ENCODE peak calls at places on chromosomes 5 and 9, in seven cellular contexts. One of them, this sample, is unnamed.

GRCh38 chr9:18233311-18233710 is 240.6 kb upstream of the ADAMTSL1 start:
- DNase-seq in GM10248: no peak
- DNase-seq in neural crest cell: no peak
- DNase-seq in A549: no peak
- DNase-seq in BJ: no peak
- DNase-seq in osteocyte: no peak
- DNase-seq in tibial artery: no peak
- DNase-seq in this sample: no peak

GRCh38 chr9:81621785-81622243 is 67.5 kb downstream of the TLE1 start:
- DNase-seq in GM10248: no peak
- DNase-seq in neural crest cell: peak; percentile 37
- DNase-seq in A549: no peak
- DNase-seq in BJ: no peak
- DNase-seq in osteocyte: no peak
- DNase-seq in tibial artery: no peak
- DNase-seq in this sample: no peak

GRCh38 chr5:123438902-123439301 is 15.7 kb upstream of the CEP120 start:
- DNase-seq in GM10248: no peak
- DNase-seq in neural crest cell: no peak
- DNase-seq in A549: peak; percentile 18
- DNase-seq in BJ: no peak
- DNase-seq in osteocyte: no peak
- DNase-seq in tibial artery: no peak
- DNase-seq in this sample: peak; percentile 52

GRCh38 chr9:84466580-84467285 is 126.2 kb upstream of the SLC28A3 start:
- DNase-seq in GM10248: no peak
- DNase-seq in neural crest cell: no peak
- DNase-seq in A549: no peak
- DNase-seq in BJ: no peak
- DNase-seq in osteocyte: no peak
- DNase-seq in tibial artery: no peak
- DNase-seq in this sample: no peak

GRCh38 chr9:69768716-69769115 is 8.9 kb upstream of the PTAR1 start:
- DNase-seq in GM10248: no peak
- DNase-seq in neural crest cell: no peak
- DNase-seq in A549: no peak
- DNase-seq in BJ: no peak
- DNase-seq in osteocyte: no peak
- DNase-seq in tibial artery: no peak
- DNase-seq in this sample: no peak

GRCh38 chr9:94974154-94974860 is 247.8 kb downstream of the AOPEP start:
- DNase-seq in GM10248: no peak
- DNase-seq in neural crest cell: no peak
- DNase-seq in A549: no peak
- DNase-seq in BJ: no peak
- DNase-seq in osteocyte: no peak
- DNase-seq in tibial artery: no peak
- DNase-seq in this sample: no peak

GRCh38 chr5:170302729-170303501 is 5.3 kb upstream of the LCP2 start:
- DNase-seq in GM10248: peak; percentile 84
- DNase-seq in neural crest cell: no peak
- DNase-seq in A549: no peak
- DNase-seq in BJ: no peak
- DNase-seq in osteocyte: no peak
- DNase-seq in tibial artery: peak; percentile 68
- DNase-seq in this sample: peak; percentile 71

GRCh38 chr9:13513262-13513661 is 233.8 kb upstream of the MPDZ start:
- DNase-seq in GM10248: no peak
- DNase-seq in neural crest cell: no peak
- DNase-seq in A549: no peak
- DNase-seq in BJ: no peak
- DNase-seq in osteocyte: no peak
- DNase-seq in tibial artery: no peak
- DNase-seq in this sample: no peak

GRCh38 chr5:147203208-147203607 is 31.6 kb upstream of the STK32A start:
- DNase-seq in GM10248: no peak
- DNase-seq in neural crest cell: no peak
- DNase-seq in A549: no peak
- DNase-seq in BJ: no peak
- DNase-seq in osteocyte: no peak
- DNase-seq in tibial artery: no peak
- DNase-seq in this sample: no peak

GRCh38 chr5:108148715-108149139 is 233.2 kb downstream of the FBXL17 start:
- DNase-seq in GM10248: no peak
- DNase-seq in neural crest cell: no peak
- DNase-seq in A549: peak; percentile 24
- DNase-seq in BJ: peak; percentile 7
- DNase-seq in osteocyte: no peak
- DNase-seq in tibial artery: no peak
- DNase-seq in this sample: no peak
- TF ChIP-seq CTCF in GM10248: peak; percentile 46
- TF ChIP-seq CTCF in neural crest cell: peak; percentile 67
- TF ChIP-seq CTCF in A549: peak; percentile 51
- TF ChIP-seq CTCF in BJ: peak; percentile 57
- TF ChIP-seq CTCF in osteocyte: peak; percentile 66
- TF ChIP-seq CTCF in tibial artery: peak; percentile 13
- TF ChIP-seq CTCF in this sample: peak; percentile 52

GRCh38 chr5:135235551-135236100 is 163.4 kb downstream of the MACROH2A1 start:
- DNase-seq in GM10248: no peak
- DNase-seq in neural crest cell: no peak
- DNase-seq in A549: no peak
- DNase-seq in BJ: no peak
- DNase-seq in osteocyte: no peak
- DNase-seq in tibial artery: no peak
- DNase-seq in this sample: no peak

GRCh38 chr5:135233477-135233876 is 165.6 kb downstream of the MACROH2A1 start:
- DNase-seq in GM10248: no peak
- DNase-seq in neural crest cell: no peak
- DNase-seq in A549: no peak
- DNase-seq in BJ: no peak
- DNase-seq in osteocyte: no peak
- DNase-seq in tibial artery: no peak
- DNase-seq in this sample: no peak

GRCh38 chr5:135236187-135236835 is 162.7 kb downstream of the MACROH2A1 start:
- DNase-seq in GM10248: no peak
- DNase-seq in neural crest cell: no peak
- DNase-seq in A549: no peak
- DNase-seq in BJ: no peak
- DNase-seq in osteocyte: peak; percentile 40
- DNase-seq in tibial artery: no peak
- DNase-seq in this sample: no peak

GRCh38 chr5:135234242-135235000 is 164.6 kb downstream of the MACROH2A1 start:
- DNase-seq in GM10248: no peak
- DNase-seq in neural crest cell: no peak
- DNase-seq in A549: no peak
- DNase-seq in BJ: no peak
- DNase-seq in osteocyte: no peak
- DNase-seq in tibial artery: no peak
- DNase-seq in this sample: no peak

DNA sequence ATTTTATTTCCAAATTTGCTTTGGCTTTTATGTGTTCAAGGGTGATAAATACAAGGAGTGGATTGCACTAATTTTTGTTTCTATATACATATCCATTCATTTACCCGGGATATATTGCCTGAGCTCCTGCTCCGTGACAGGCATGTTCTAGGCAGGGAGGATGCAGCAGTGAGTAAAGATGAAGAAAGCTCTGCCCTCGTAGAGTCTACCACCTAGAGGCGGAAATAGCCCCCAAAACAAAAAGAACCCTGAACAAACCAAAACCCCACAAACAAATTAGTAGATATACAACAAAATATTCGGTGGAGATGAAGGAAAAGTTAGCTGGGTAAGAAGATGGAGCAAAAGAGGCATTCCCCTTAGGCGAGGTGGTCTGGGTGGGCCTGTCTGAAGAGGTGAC is 164.0 kb downstream of the MACROH2A1 start:
- DNase-seq in GM10248: no peak
- DNase-seq in neural crest cell: no peak
- DNase-seq in A549: no peak
- DNase-seq in BJ: no peak
- DNase-seq in osteocyte: no peak
- DNase-seq in tibial artery: no peak
- DNase-seq in this sample: no peak
- TF ChIP-seq CTCF in GM10248: no peak
- TF ChIP-seq CTCF in neural crest cell: no peak
- TF ChIP-seq CTCF in A549: no peak
- TF ChIP-seq CTCF in BJ: no peak
- TF ChIP-seq CTCF in osteocyte: no peak
- TF ChIP-seq CTCF in tibial artery: no peak
- TF ChIP-seq CTCF in this sample: no peak

DNA sequence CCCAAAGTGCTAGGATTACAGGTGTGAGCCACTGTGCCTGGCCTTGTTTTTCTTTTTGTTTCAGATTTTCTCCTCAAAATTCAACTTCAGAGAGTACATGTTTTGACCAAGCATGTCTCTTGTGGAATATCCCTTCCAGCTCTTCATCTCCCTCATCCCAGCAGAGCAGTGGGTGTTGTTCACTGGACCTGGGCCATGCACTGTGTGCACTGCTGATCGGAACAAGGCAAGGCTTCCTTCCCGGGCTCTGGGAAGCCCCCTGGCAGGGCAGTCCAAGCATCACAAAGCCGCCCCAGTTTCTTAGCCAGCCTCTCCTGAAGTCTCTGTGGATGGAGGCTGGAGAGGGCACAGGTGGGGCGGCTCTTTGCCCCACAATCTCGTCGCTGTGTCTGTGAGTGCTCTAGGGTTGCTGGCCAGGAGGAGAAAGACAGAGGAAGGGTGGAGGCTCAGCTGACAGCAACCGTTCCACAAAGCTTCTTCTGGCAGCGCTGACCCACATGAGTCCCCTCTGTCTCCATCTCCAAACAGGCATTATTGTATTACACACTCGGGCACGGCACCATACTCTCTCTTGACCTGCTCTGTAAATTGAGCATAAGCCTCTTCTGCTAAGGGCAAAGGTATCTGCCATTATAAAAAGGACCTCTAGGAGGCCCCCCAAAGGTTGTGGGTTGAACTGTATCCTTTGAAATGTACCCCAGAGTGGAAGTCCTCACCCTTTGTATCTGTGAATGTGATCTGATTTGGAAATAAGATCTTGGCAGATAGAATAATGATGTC is 89.6 kb downstream of the TARS1 start:
- DNase-seq in GM10248: no peak
- DNase-seq in neural crest cell: no peak
- DNase-seq in A549: no peak
- DNase-seq in BJ: no peak
- DNase-seq in osteocyte: no peak
- DNase-seq in tibial artery: no peak
- DNase-seq in this sample: no peak
- TF ChIP-seq CTCF in GM10248: no peak
- TF ChIP-seq CTCF in neural crest cell: no peak
- TF ChIP-seq CTCF in A549: no peak
- TF ChIP-seq CTCF in BJ: no peak
- TF ChIP-seq CTCF in osteocyte: no peak
- TF ChIP-seq CTCF in tibial artery: no peak
- TF ChIP-seq CTCF in this sample: no peak

GRCh38 chr9:15401266-15401665 is 21.4 kb upstream of the SNAPC3 start:
- DNase-seq in GM10248: no peak
- DNase-seq in neural crest cell: no peak
- DNase-seq in A549: no peak
- DNase-seq in BJ: no peak
- DNase-seq in osteocyte: peak; percentile 93
- DNase-seq in tibial artery: no peak
- DNase-seq in this sample: no peak

GRCh38 chr9:15400281-15400941 is 22.3 kb upstream of the SNAPC3 start:
- DNase-seq in GM10248: no peak
- DNase-seq in neural crest cell: no peak
- DNase-seq in A549: no peak
- DNase-seq in BJ: no peak
- DNase-seq in osteocyte: no peak
- DNase-seq in tibial artery: no peak
- DNase-seq in this sample: no peak

GRCh38 chr9:15404171-15404570 is 18.5 kb upstream of the SNAPC3 start:
- DNase-seq in GM10248: no peak
- DNase-seq in neural crest cell: no peak
- DNase-seq in A549: no peak
- DNase-seq in BJ: no peak
- DNase-seq in osteocyte: no peak
- DNase-seq in tibial artery: peak; percentile 65
- DNase-seq in this sample: no peak

GRCh38 chr9:15403155-15403554 is 19.5 kb upstream of the SNAPC3 start:
- DNase-seq in GM10248: no peak
- DNase-seq in neural crest cell: no peak
- DNase-seq in A549: peak; percentile 69
- DNase-seq in BJ: no peak
- DNase-seq in osteocyte: no peak
- DNase-seq in tibial artery: no peak
- DNase-seq in this sample: peak; percentile 34
- TF ChIP-seq CTCF in GM10248: no peak
- TF ChIP-seq CTCF in neural crest cell: peak; percentile 34
- TF ChIP-seq CTCF in A549: peak; percentile 37
- TF ChIP-seq CTCF in BJ: no peak
- TF ChIP-seq CTCF in osteocyte: peak; percentile 26
- TF ChIP-seq CTCF in tibial artery: no peak
- TF ChIP-seq CTCF in this sample: peak; percentile 37

GRCh38 chr9:36679710-36680109 is 107.0 kb downstream of the MELK start:
- DNase-seq in GM10248: no peak
- DNase-seq in neural crest cell: no peak
- DNase-seq in A549: no peak
- DNase-seq in BJ: no peak
- DNase-seq in osteocyte: no peak
- DNase-seq in tibial artery: no peak
- DNase-seq in this sample: no peak
- TF ChIP-seq CTCF in GM10248: no peak
- TF ChIP-seq CTCF in neural crest cell: no peak
- TF ChIP-seq CTCF in A549: no peak
- TF ChIP-seq CTCF in BJ: no peak
- TF ChIP-seq CTCF in osteocyte: no peak
- TF ChIP-seq CTCF in tibial artery: no peak
- TF ChIP-seq CTCF in this sample: no peak

GRCh38 chr5:142461028-142461427 is 136.2 kb upstream of the SPRY4 start:
- DNase-seq in GM10248: no peak
- DNase-seq in neural crest cell: no peak
- DNase-seq in A549: no peak
- DNase-seq in BJ: no peak
- DNase-seq in osteocyte: no peak
- DNase-seq in tibial artery: no peak
- DNase-seq in this sample: no peak

GRCh38 chr5:142466195-142466951 is 141.6 kb upstream of the SPRY4 start:
- DNase-seq in GM10248: no peak
- DNase-seq in neural crest cell: no peak
- DNase-seq in A549: no peak
- DNase-seq in BJ: no peak
- DNase-seq in osteocyte: no peak
- DNase-seq in tibial artery: no peak
- DNase-seq in this sample: no peak

GRCh38 chr5:142463880-142464279 is 139.1 kb upstream of the SPRY4 start:
- DNase-seq in GM10248: no peak
- DNase-seq in neural crest cell: no peak
- DNase-seq in A549: no peak
- DNase-seq in BJ: no peak
- DNase-seq in osteocyte: no peak
- DNase-seq in tibial artery: no peak
- DNase-seq in this sample: no peak

DNA sequence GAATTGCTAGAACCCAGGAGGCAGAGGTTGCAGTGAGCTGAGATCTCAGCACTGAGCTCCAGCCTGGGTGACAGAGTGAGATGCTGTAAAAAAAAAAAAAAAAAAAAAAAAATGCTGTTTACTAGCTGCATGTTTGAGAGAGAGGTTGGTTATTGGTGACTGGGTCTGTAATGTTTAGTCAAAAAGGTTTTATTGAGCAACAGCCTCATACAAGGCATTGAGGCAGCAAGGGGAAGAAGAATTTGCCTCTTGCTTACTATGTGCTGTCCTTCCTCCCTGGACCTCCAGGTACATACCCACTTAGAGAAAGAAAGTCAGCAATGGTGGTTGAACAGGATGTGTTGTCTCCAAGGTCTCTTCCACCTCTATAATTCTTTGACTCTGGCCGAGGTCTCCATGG is 140.7 kb upstream of the SPRY4 start:
- DNase-seq in GM10248: no peak
- DNase-seq in neural crest cell: no peak
- DNase-seq in A549: no peak
- DNase-seq in BJ: no peak
- DNase-seq in osteocyte: no peak
- DNase-seq in tibial artery: no peak
- DNase-seq in this sample: no peak
- TF ChIP-seq CTCF in GM10248: no peak
- TF ChIP-seq CTCF in neural crest cell: no peak
- TF ChIP-seq CTCF in A549: no peak
- TF ChIP-seq CTCF in BJ: no peak
- TF ChIP-seq CTCF in osteocyte: no peak
- TF ChIP-seq CTCF in tibial artery: no peak
- TF ChIP-seq CTCF in this sample: no peak